ENCODE peak calls at places on chromosome 19, in ten cellular contexts. One of them, this sample, is unnamed.

GRCh38 chr19:41321600-41322270 is 11.8 kb downstream of the CCDC97 start:
- DNase-seq in HFF-Myc: no peak
- DNase-seq in AG10803: peak
- DNase-seq in upper lobe of left lung: no peak
- DNase-seq in fibroblast of mammary gland: peak
- DNase-seq in fibroblast of the aortic adventitia: peak
- DNase-seq in epithelial cell of esophagus: peak
- DNase-seq in endodermal cell: peak
- DNase-seq in CD4-positive, alpha-beta T cell: no peak
- DNase-seq in heart right ventricle: no peak
- DNase-seq in this sample: no peak

GRCh38 chr19:7391218-7391670 is 42.5 kb downstream of the ARHGEF18 start:
- DNase-seq in epithelial cell of esophagus: peak
- DNase-seq in HFF-Myc: no peak
- DNase-seq in endodermal cell: no peak
- DNase-seq in AG10803: no peak
- DNase-seq in fibroblast of mammary gland: peak
- DNase-seq in upper lobe of left lung: no peak
- DNase-seq in fibroblast of the aortic adventitia: peak
- DNase-seq in CD4-positive, alpha-beta T cell: no peak
- DNase-seq in heart right ventricle: no peak
- DNase-seq in this sample: no peak

GRCh38 chr19:18280247-18281081 is 958 bp downstream of the JUND start:
- DNase-seq in heart right ventricle: peak
- DNase-seq in fibroblast of the aortic adventitia: peak
- DNase-seq in endodermal cell: peak
- DNase-seq in upper lobe of left lung: peak
- DNase-seq in fibroblast of mammary gland: peak
- DNase-seq in CD4-positive, alpha-beta T cell: peak
- DNase-seq in HFF-Myc: no peak
- DNase-seq in AG10803: peak
- DNase-seq in epithelial cell of esophagus: peak
- DNase-seq in this sample: peak

GRCh38 chr19:5947435-5947834 is 30.5 kb downstream of the RANBP3 start:
- DNase-seq in heart right ventricle: peak
- DNase-seq in upper lobe of left lung: peak
- DNase-seq in AG10803: peak
- DNase-seq in endodermal cell: no peak
- DNase-seq in fibroblast of mammary gland: peak
- DNase-seq in HFF-Myc: no peak
- DNase-seq in epithelial cell of esophagus: no peak
- DNase-seq in fibroblast of the aortic adventitia: no peak
- DNase-seq in CD4-positive, alpha-beta T cell: no peak
- DNase-seq in this sample: no peak

GRCh38 chr19:38596057-38596981 is 21.4 kb downstream of the MAP4K1 start:
- DNase-seq in upper lobe of left lung: peak
- DNase-seq in CD4-positive, alpha-beta T cell: no peak
- DNase-seq in endodermal cell: peak
- DNase-seq in AG10803: no peak
- DNase-seq in heart right ventricle: no peak
- DNase-seq in epithelial cell of esophagus: peak
- DNase-seq in fibroblast of the aortic adventitia: no peak
- DNase-seq in HFF-Myc: peak
- DNase-seq in fibroblast of mammary gland: no peak
- DNase-seq in this sample: no peak

GRCh38 chr19:29521291-29522075 is 4.3 kb upstream of the VSTM2B start:
- DNase-seq in CD4-positive, alpha-beta T cell: no peak
- DNase-seq in upper lobe of left lung: no peak
- DNase-seq in fibroblast of mammary gland: no peak
- DNase-seq in epithelial cell of esophagus: no peak
- DNase-seq in endodermal cell: no peak
- DNase-seq in fibroblast of the aortic adventitia: no peak
- DNase-seq in heart right ventricle: no peak
- DNase-seq in AG10803: no peak
- DNase-seq in HFF-Myc: no peak
- DNase-seq in this sample: no peak

GRCh38 chr19:42284641-42285341 is 15.7 kb downstream of the CIC start:
- DNase-seq in upper lobe of left lung: peak
- DNase-seq in CD4-positive, alpha-beta T cell: no peak
- DNase-seq in fibroblast of mammary gland: no peak
- DNase-seq in endodermal cell: peak
- DNase-seq in AG10803: no peak
- DNase-seq in epithelial cell of esophagus: no peak
- DNase-seq in heart right ventricle: no peak
- DNase-seq in HFF-Myc: no peak
- DNase-seq in fibroblast of the aortic adventitia: no peak
- DNase-seq in this sample: no peak

GRCh38 chr19:23823952-23824389 is 65.3 kb upstream of the ZNF681 start:
- DNase-seq in endodermal cell: peak
- DNase-seq in upper lobe of left lung: no peak
- DNase-seq in heart right ventricle: no peak
- DNase-seq in CD4-positive, alpha-beta T cell: no peak
- DNase-seq in AG10803: no peak
- DNase-seq in fibroblast of the aortic adventitia: no peak
- DNase-seq in epithelial cell of esophagus: peak
- DNase-seq in fibroblast of mammary gland: peak
- DNase-seq in HFF-Myc: no peak
- DNase-seq in this sample: no peak

GRCh38 chr19:6848986-6849385 is 38.4 kb upstream of the ADGRE1 start:
- DNase-seq in epithelial cell of esophagus: no peak
- DNase-seq in CD4-positive, alpha-beta T cell: no peak
- DNase-seq in upper lobe of left lung: no peak
- DNase-seq in fibroblast of mammary gland: no peak
- DNase-seq in fibroblast of the aortic adventitia: no peak
- DNase-seq in heart right ventricle: no peak
- DNase-seq in endodermal cell: no peak
- DNase-seq in AG10803: no peak
- DNase-seq in HFF-Myc: no peak
- DNase-seq in this sample: no peak

GRCh38 chr19:38587562-38587961 is 30.2 kb downstream of the MAP4K1 start:
- DNase-seq in fibroblast of the aortic adventitia: no peak
- DNase-seq in HFF-Myc: no peak
- DNase-seq in heart right ventricle: no peak
- DNase-seq in epithelial cell of esophagus: no peak
- DNase-seq in upper lobe of left lung: no peak
- DNase-seq in fibroblast of mammary gland: no peak
- DNase-seq in endodermal cell: no peak
- DNase-seq in AG10803: no peak
- DNase-seq in CD4-positive, alpha-beta T cell: no peak
- DNase-seq in this sample: no peak

GRCh38 chr19:58346961-58347929 is 6.0 kb downstream of the A1BG start:
- DNase-seq in fibroblast of the aortic adventitia: peak
- DNase-seq in heart right ventricle: peak
- DNase-seq in upper lobe of left lung: peak
- DNase-seq in AG10803: peak
- DNase-seq in CD4-positive, alpha-beta T cell: peak
- DNase-seq in epithelial cell of esophagus: peak
- DNase-seq in endodermal cell: peak
- DNase-seq in fibroblast of mammary gland: peak
- DNase-seq in HFF-Myc: no peak
- DNase-seq in this sample: peak

GRCh38 chr19:29400917-29401711 is 124.7 kb upstream of the VSTM2B start:
- DNase-seq in fibroblast of the aortic adventitia: no peak
- DNase-seq in heart right ventricle: no peak
- DNase-seq in endodermal cell: no peak
- DNase-seq in CD4-positive, alpha-beta T cell: no peak
- DNase-seq in fibroblast of mammary gland: peak
- DNase-seq in AG10803: no peak
- DNase-seq in HFF-Myc: no peak
- DNase-seq in epithelial cell of esophagus: no peak
- DNase-seq in upper lobe of left lung: peak
- DNase-seq in this sample: no peak

GRCh38 chr19:4064551-4065260 is 2.0 kb downstream of the ZBTB7A start:
- DNase-seq in epithelial cell of esophagus: no peak
- DNase-seq in heart right ventricle: peak
- DNase-seq in fibroblast of the aortic adventitia: no peak
- DNase-seq in HFF-Myc: no peak
- DNase-seq in upper lobe of left lung: peak
- DNase-seq in AG10803: no peak
- DNase-seq in endodermal cell: peak
- DNase-seq in CD4-positive, alpha-beta T cell: no peak
- DNase-seq in fibroblast of mammary gland: peak
- DNase-seq in this sample: peak
- TF ChIP-seq CTCF in epithelial cell of esophagus: no peak
- TF ChIP-seq CTCF in heart right ventricle: no peak
- TF ChIP-seq CTCF in fibroblast of the aortic adventitia: no peak
- TF ChIP-seq CTCF in HFF-Myc: no peak
- TF ChIP-seq CTCF in upper lobe of left lung: no peak
- TF ChIP-seq CTCF in AG10803: no peak
- TF ChIP-seq CTCF in endodermal cell: no peak
- TF ChIP-seq CTCF in CD4-positive, alpha-beta T cell: no peak
- TF ChIP-seq CTCF in fibroblast of mammary gland: no peak
- TF ChIP-seq CTCF in this sample: no peak

GRCh38 chr19:52935434-52935833 is 12.2 kb upstream of the ZNF888 start:
- DNase-seq in AG10803: no peak
- DNase-seq in endodermal cell: no peak
- DNase-seq in fibroblast of the aortic adventitia: no peak
- DNase-seq in fibroblast of mammary gland: peak
- DNase-seq in CD4-positive, alpha-beta T cell: no peak
- DNase-seq in epithelial cell of esophagus: peak
- DNase-seq in heart right ventricle: no peak
- DNase-seq in HFF-Myc: no peak
- DNase-seq in upper lobe of left lung: no peak
- DNase-seq in this sample: no peak
- TF ChIP-seq CTCF in AG10803: no peak
- TF ChIP-seq CTCF in endodermal cell: no peak
- TF ChIP-seq CTCF in fibroblast of the aortic adventitia: no peak
- TF ChIP-seq CTCF in fibroblast of mammary gland: no peak
- TF ChIP-seq CTCF in CD4-positive, alpha-beta T cell: no peak
- TF ChIP-seq CTCF in epithelial cell of esophagus: no peak
- TF ChIP-seq CTCF in heart right ventricle: no peak
- TF ChIP-seq CTCF in HFF-Myc: no peak
- TF ChIP-seq CTCF in upper lobe of left lung: no peak
- TF ChIP-seq CTCF in this sample: no peak

GRCh38 chr19:1956868-1957492 is 16.0 kb downstream of the CSNK1G2 start:
- DNase-seq in fibroblast of the aortic adventitia: no peak
- DNase-seq in heart right ventricle: no peak
- DNase-seq in epithelial cell of esophagus: no peak
- DNase-seq in endodermal cell: peak
- DNase-seq in upper lobe of left lung: peak
- DNase-seq in HFF-Myc: no peak
- DNase-seq in AG10803: no peak
- DNase-seq in fibroblast of mammary gland: no peak
- DNase-seq in CD4-positive, alpha-beta T cell: no peak
- DNase-seq in this sample: no peak
- TF ChIP-seq CTCF in fibroblast of the aortic adventitia: no peak
- TF ChIP-seq CTCF in heart right ventricle: no peak
- TF ChIP-seq CTCF in epithelial cell of esophagus: no peak
- TF ChIP-seq CTCF in endodermal cell: peak
- TF ChIP-seq CTCF in upper lobe of left lung: no peak
- TF ChIP-seq CTCF in HFF-Myc: no peak
- TF ChIP-seq CTCF in AG10803: no peak
- TF ChIP-seq CTCF in fibroblast of mammary gland: no peak
- TF ChIP-seq CTCF in CD4-positive, alpha-beta T cell: no peak
- TF ChIP-seq CTCF in this sample: no peak

DNA sequence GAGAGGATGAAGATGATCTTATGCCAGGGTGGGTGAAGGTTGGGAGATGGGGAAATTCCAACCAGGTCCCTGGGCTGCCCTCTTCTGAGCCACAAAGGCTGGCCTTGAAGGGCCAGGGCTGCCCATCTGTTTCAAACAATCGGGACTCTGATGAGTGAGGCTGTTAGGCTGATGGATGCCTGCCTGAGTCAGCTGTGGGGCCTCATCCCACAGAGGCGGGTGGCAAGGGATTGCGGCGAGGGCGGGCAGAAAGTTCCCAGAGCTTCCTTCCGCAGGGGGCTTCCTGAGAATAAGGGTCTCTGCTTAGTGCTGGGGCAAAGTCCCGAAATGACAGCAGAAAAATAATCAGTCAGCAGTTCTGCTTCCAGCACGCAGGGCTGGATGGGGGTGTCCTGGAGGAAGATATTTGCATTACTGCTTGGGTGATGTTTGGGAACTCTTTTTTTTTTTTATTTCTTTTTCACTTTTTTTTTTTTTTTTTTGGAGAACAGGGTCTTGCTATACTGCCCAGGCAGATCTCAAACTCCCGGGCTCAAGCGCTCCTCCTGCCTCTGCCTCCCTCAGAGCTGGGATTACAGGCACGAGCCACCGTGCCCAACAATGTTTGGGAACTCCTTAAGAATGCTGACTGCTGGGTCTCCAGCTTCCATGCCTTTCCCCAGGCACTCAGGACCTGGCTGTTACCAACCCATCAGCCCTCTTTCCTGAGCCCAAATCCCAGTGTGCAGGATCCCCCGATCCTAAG is 14.1 kb downstream of the SH3GL1 start:
- DNase-seq in HFF-Myc: no peak
- DNase-seq in endodermal cell: no peak
- DNase-seq in epithelial cell of esophagus: no peak
- DNase-seq in CD4-positive, alpha-beta T cell: no peak
- DNase-seq in upper lobe of left lung: no peak
- DNase-seq in fibroblast of the aortic adventitia: no peak
- DNase-seq in AG10803: peak
- DNase-seq in fibroblast of mammary gland: peak
- DNase-seq in heart right ventricle: no peak
- DNase-seq in this sample: no peak
- TF ChIP-seq CTCF in HFF-Myc: no peak
- TF ChIP-seq CTCF in endodermal cell: peak
- TF ChIP-seq CTCF in epithelial cell of esophagus: peak
- TF ChIP-seq CTCF in CD4-positive, alpha-beta T cell: no peak
- TF ChIP-seq CTCF in upper lobe of left lung: no peak
- TF ChIP-seq CTCF in fibroblast of the aortic adventitia: no peak
- TF ChIP-seq CTCF in AG10803: peak
- TF ChIP-seq CTCF in fibroblast of mammary gland: peak
- TF ChIP-seq CTCF in heart right ventricle: no peak
- TF ChIP-seq CTCF in this sample: no peak

DNA sequence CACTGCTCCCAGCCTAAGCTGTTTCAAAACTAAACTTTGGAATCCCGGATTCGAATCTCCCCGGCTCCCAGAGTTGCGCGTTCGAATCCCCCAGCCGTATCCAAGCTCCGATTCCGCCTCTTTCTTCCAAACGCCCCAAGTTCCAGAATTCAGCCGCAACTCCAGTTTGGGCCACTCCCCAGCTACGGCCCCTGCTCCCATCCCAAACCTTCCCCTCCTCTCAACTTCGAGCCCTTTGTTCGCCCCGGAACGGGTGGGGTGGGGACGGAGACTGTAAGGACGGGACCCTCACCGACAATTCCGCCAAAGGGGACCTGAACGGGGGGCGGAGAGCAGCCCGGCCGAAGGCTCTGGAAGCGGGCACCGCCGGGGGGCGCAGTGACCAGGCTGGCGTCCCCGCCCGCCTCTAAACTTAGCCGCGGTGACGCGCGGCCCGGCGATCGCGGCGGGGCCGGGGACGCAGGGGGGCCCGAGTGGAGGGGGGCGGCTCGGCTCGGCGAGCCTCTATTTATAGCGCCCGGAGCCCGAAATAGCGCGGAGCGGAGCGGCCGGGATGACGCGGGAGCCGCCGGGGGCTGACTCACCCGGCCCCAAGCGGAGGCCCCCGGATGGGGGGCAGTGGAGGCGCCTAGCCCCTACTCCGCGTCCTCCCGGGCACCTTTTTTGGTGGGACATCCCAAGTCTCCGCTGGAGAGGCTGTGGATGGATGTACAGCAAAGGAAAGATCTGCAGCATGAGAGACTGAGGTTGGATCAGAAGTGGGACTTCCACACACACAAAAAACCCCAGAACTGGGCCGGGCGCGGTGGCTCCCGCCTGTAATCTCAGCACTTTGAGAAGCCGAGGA is 4.9 kb upstream of the ERCC1 start:
- DNase-seq in fibroblast of mammary gland: peak
- DNase-seq in upper lobe of left lung: peak
- DNase-seq in epithelial cell of esophagus: no peak
- DNase-seq in CD4-positive, alpha-beta T cell: no peak
- DNase-seq in heart right ventricle: peak
- DNase-seq in endodermal cell: peak
- DNase-seq in HFF-Myc: no peak
- DNase-seq in fibroblast of the aortic adventitia: no peak
- DNase-seq in AG10803: peak
- DNase-seq in this sample: peak
- TF ChIP-seq CTCF in fibroblast of mammary gland: peak
- TF ChIP-seq CTCF in upper lobe of left lung: peak
- TF ChIP-seq CTCF in epithelial cell of esophagus: peak
- TF ChIP-seq CTCF in CD4-positive, alpha-beta T cell: no peak
- TF ChIP-seq CTCF in heart right ventricle: peak
- TF ChIP-seq CTCF in endodermal cell: peak
- TF ChIP-seq CTCF in HFF-Myc: peak
- TF ChIP-seq CTCF in fibroblast of the aortic adventitia: peak
- TF ChIP-seq CTCF in AG10803: peak
- TF ChIP-seq CTCF in this sample: peak